ENCODE peak calls at places on chromosomes 12 and 14, in six cellular contexts. Y is hepatocyte, X is sigmoid colon, T is fibroblast of lung, S is AG10803, Q is astrocyte of the cerebellum. M is an unnamed sample.

GRCh38 chr14:103712633-103713247 is 2.5 kb downstream of the XRCC3 start:
- DNase-seq in Y (no peak), X (no peak), T (no peak), S (no peak), Q (no peak), M (no peak)

GRCh38 chr14:100889641-100890040 is 13.9 kb downstream of the RTL1 start:
- DNase-seq in Y (no peak), X (no peak), T (no peak), S (no peak), Q (no peak), M (no peak)

GRCh38 chr12:100043657-100044056 is 58.9 kb upstream of the ANKS1B start:
- DNase-seq in Y (no peak), X (no peak), T (no peak), S (no peak), Q (no peak), M (no peak)

GRCh38 chr12:79921786-79922185 is 13.1 kb downstream of the PPP1R12A start:
- DNase-seq in Y (no peak), X (no peak), T (no peak), S (no peak), Q (no peak), M (no peak)

GRCh38 chr14:44107156-44107555 is 399.9 kb downstream of the FSCB start:
- DNase-seq in Y (no peak), X (no peak), T (no peak), S (no peak), Q (no peak), M (no peak)

GRCh38 chr12:193282-193681 is 20.7 kb downstream of the SLC6A12 start:
- DNase-seq in Y (no peak), X (no peak), T (no peak), S (no peak), Q (no peak), M (peak)

GRCh38 chr12:46386360-46386867 is 13.8 kb upstream of the SLC38A2 start:
- DNase-seq in Y (no peak), X (no peak), T (peak), S (peak), Q (peak), M (peak)

GRCh38 chr12:78183854-78184253 is 353.2 kb downstream of the NAV3 start:
- DNase-seq in Y (no peak), X (no peak), T (peak), S (no peak), Q (no peak), M (no peak)

GRCh38 chr12:66668311-66668710 is 10.6 kb downstream of the GRIP1 start:
- DNase-seq in Y (no peak), X (no peak), T (peak), S (peak), Q (no peak), M (no peak)

GRCh38 chr14:72716471-72716870 is 177.4 kb downstream of the DPF3 start:
- DNase-seq in Y (no peak), X (peak), T (no peak), S (no peak), Q (no peak), M (peak)

GRCh38 chr14:74531467-74531866 is 37.9 kb downstream of the ISCA2 start:
- DNase-seq in Y (peak), X (no peak), T (peak), S (peak), Q (no peak), M (peak)

GRCh38 chr12:28781671-28782652 is 367.1 kb upstream of the FAR2 start:
- DNase-seq in Y (no peak), X (no peak), T (no peak), S (no peak), Q (no peak), M (no peak)

GRCh38 chr14:91403069-91403600 is 14.5 kb downstream of the CCDC88C start:
- DNase-seq in Y (no peak), X (no peak), T (no peak), S (no peak), Q (no peak), M (no peak)

GRCh38 chr14:85516239-85517112 is 13.5 kb upstream of the FLRT2 start:
- DNase-seq in Y (no peak), X (no peak), T (peak), S (peak), Q (no peak), M (peak)

GRCh38 chr12:50271724-50272247 is 11.5 kb downstream of the LIMA1 start:
- DNase-seq in Y (no peak), X (no peak), T (peak), S (peak), Q (no peak), M (peak)
- H3K4me3 ChIP-seq in Y (no peak), X (no peak), T (peak), S (peak), Q (no peak), M (no peak)

GRCh38 chr12:109201496-109201885 is 85.1 kb downstream of the ACACB start:
- DNase-seq in Y (no peak), X (no peak), T (no peak), S (no peak), Q (no peak), M (no peak)
- TF ChIP-seq CTCF in Y (no peak), X (no peak), T (no peak), S (no peak), Q (no peak), M (no peak)

GRCh38 chr12:4444031-4444430 is 1.6 kb downstream of the FGF6 start:
- DNase-seq in Y (no peak), X (no peak), T (no peak), S (no peak), Q (no peak), M (no peak)

GRCh38 chr12:4445156-4446020 is at the start of gene FGF6:
- DNase-seq in Y (no peak), X (no peak), T (no peak), S (no peak), Q (no peak), M (no peak)

GRCh38 chr12:4441355-4442330 is 4.0 kb downstream of the FGF6 start:
- DNase-seq in Y (no peak), X (peak), T (no peak), S (no peak), Q (no peak), M (no peak)

GRCh38 chr12:4446335-4446734 is 720 bp upstream of the FGF6 start:
- DNase-seq in Y (no peak), X (no peak), T (no peak), S (no peak), Q (no peak), M (no peak)

DNA sequence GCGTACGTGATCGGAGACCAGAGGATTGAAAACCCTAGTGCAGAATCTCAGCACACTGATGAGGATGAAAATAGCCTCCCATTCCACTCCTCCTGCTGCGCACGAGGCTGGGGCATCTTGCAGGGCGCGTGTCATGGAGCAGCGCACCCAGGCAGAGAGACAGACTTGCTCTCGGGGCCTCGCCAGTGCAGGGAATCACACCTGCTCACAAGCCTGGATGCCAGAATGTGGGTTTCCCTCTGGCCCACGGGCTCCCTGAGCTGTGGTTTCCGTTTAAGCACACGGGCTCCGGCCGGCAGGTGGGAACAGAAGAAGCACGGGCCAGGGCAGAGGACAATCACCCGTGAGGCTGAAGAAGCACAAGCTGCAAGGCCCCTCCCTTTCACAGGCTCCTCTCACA is 2.0 kb downstream of the FGF6 start:
- DNase-seq in Y (no peak), X (no peak), T (no peak), S (no peak), Q (no peak), M (no peak)
- H3K4me3 ChIP-seq in Y (no peak), X (no peak), T (no peak), S (no peak), Q (no peak), M (no peak)

DNA sequence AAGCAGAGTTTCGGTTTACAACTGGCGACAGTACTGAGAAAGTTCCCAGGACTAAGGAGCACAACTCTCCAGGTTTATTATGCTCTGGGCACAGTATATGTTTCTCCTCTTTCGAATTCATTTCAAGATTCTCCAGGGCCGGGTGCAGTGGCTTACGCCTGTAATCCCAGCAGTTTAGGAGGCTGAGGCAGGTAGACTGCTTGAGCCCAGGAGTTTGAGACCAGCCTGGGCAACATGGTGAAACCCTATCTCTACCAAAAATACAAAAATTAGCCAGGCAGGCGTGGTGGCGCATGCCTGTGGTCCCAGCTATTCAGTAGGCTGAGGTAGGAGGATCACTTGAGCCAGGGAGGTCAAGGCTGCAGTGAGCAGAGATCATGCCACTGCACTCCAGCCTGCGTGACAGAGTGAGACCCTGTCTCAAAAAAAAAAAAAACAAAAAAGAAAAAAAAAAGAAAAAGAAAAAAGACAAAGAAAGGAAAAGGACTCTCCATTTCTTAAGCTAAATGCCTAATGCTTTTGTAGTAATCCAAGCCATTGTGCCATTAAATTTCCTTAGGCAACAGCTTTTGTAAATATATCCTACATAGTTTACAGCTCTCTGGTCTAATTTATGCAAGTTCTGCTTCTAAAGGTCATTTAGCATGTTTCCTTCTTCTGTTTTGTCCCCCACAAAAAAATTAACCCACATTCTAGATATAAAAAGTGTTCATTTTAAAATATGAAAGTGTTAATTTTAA is 34.8 kb downstream of the ATL1 start:
- DNase-seq in Y (no peak), X (no peak), T (no peak), S (no peak), Q (no peak), M (no peak)
- TF ChIP-seq CTCF in Y (no peak), X (no peak), T (no peak), S (no peak), Q (no peak), M (no peak)

GRCh38 chr12:114853003-114853529 is 169.1 kb upstream of the TBX3 start:
- DNase-seq in Y (no peak), X (no peak), T (no peak), S (peak), Q (no peak), M (peak)
- H3K4me3 ChIP-seq in Y (no peak), X (no peak), T (no peak), S (no peak), Q (no peak), M (no peak)